ENCODE peak calls at places on chromosome 9, in ten cellular contexts. P, X, Z, Y, V, H, R, T, N and Q are unnamed samples. For H3K4me1, the result is how much of the 10 kb centered on the place peaks cover.

GRCh38 chr9:76419782-76420380 is 25.7 kb upstream of the RFK start:
- DNase-seq in N (no peak), P (no peak), H (no peak), Z (no peak), T (no peak), Y (no peak), R (no peak), V (peak), X (peak), Q (no peak)

GRCh38 chr9:18061856-18062255 is 412.1 kb upstream of the ADAMTSL1 start:
- DNase-seq in T (no peak), Z (no peak), P (no peak), Y (no peak), X (no peak), N (no peak), H (no peak), V (no peak), R (no peak), Q (no peak)

GRCh38 chr9:16512281-16512680 is 358.2 kb downstream of the BNC2 start:
- DNase-seq in P (no peak), R (no peak), V (no peak), T (no peak), X (no peak), Z (no peak), H (no peak), N (no peak), Y (no peak), Q (no peak)

GRCh38 chr9:113187935-113188595 is 33.0 kb downstream of the FKBP15 start:
- DNase-seq in X (peak), R (no peak), H (no peak), Z (peak), T (peak), V (no peak), P (peak), N (peak), Y (no peak), Q (peak)

GRCh38 chr9:23850242-23851023 is 24.4 kb upstream of the ELAVL2 start:
- DNase-seq in N (no peak), V (no peak), R (peak), P (no peak), X (no peak), Y (no peak), Z (no peak), H (no peak), T (no peak), Q (no peak)

GRCh38 chr9:93960971-93961841 is 6.1 kb upstream of the BARX1 start:
- DNase-seq in V (no peak), P (no peak), T (no peak), H (no peak), R (no peak), Z (no peak), Y (peak), N (no peak), X (no peak), Q (no peak)

GRCh38 chr9:135184661-135185459 is 97.4 kb downstream of the OLFM1 start:
- DNase-seq in H (no peak), P (no peak), R (no peak), V (peak), T (no peak), Y (no peak), N (no peak), Z (no peak), X (no peak), Q (no peak)

GRCh38 chr9:111501648-111502047 is 17.5 kb upstream of the ECPAS start:
- DNase-seq in T (no peak), V (no peak), R (no peak), X (no peak), N (no peak), H (no peak), P (no peak), Z (no peak), Y (no peak), Q (no peak)

GRCh38 chr9:90770339-90770738 is 31.3 kb upstream of the SYK start:
- DNase-seq in V (no peak), P (no peak), H (no peak), Z (no peak), T (no peak), Y (no peak), N (no peak), X (no peak), R (no peak), Q (no peak)

GRCh38 chr9:127241354-127241753 is 23.2 kb upstream of the GARNL3 start:
- DNase-seq in P (no peak), N (no peak), V (no peak), X (no peak), T (no peak), Z (no peak), H (no peak), R (no peak), Y (no peak), Q (no peak)

GRCh38 chr9:132877818-132878694 is at the start of gene AK8:
- DNase-seq in Y (peak), H (peak), R (peak), X (peak), P (peak), N (peak), Z (peak), V (peak), T (peak), Q (peak)

GRCh38 chr9:125732562-125732961 is 14.6 kb upstream of the PBX3 start:
- DNase-seq in N (no peak), V (no peak), Z (no peak), Y (no peak), P (no peak), H (peak), T (no peak), R (peak), X (no peak), Q (no peak)

GRCh38 chr9:125815568-125815967 is 68.4 kb downstream of the PBX3 start:
- DNase-seq in Y (no peak), R (no peak), P (no peak), H (no peak), N (no peak), V (no peak), X (no peak), T (no peak), Z (no peak), Q (no peak)

GRCh38 chr9:4615251-4615650 is 46.8 kb upstream of the PLPP6 start:
- DNase-seq in P (no peak), H (no peak), X (peak), T (no peak), Z (no peak), Y (no peak), N (no peak), V (no peak), R (no peak), Q (peak)

GRCh38 chr9:124005372-124005771 is 6.2 kb upstream of the LHX2 start:
- DNase-seq in N (no peak), P (no peak), H (peak), R (no peak), V (no peak), X (no peak), Y (no peak), Z (no peak), T (no peak), Q (no peak)

GRCh38 chr9:96688215-96688614 is 33.1 kb upstream of the PRXL2C start:
- DNase-seq in R (peak), P (no peak), Y (no peak), X (no peak), Z (no peak), T (no peak), V (no peak), H (no peak), N (no peak), Q (no peak)

GRCh38 chr9:76219555-76220151 is 174.6 kb downstream of the RFK start:
- DNase-seq in N (no peak), P (no peak), V (no peak), X (no peak), Z (no peak), R (no peak), H (no peak), T (no peak), Y (no peak), Q (no peak)

GRCh38 chr9:98635374-98635773 is 73.4 kb downstream of the GABBR2 start:
- DNase-seq in P (no peak), X (no peak), V (no peak), Z (no peak), R (no peak), T (no peak), Y (no peak), H (no peak), N (no peak), Q (no peak)

GRCh38 chr9:18260527-18260926 is 213.4 kb upstream of the ADAMTSL1 start:
- DNase-seq in Y (no peak), N (no peak), Z (no peak), H (no peak), V (no peak), P (no peak), X (no peak), T (peak), R (peak), Q (no peak)

GRCh38 chr9:131640438-131641181 is 95.3 kb downstream of the PRRT1B start:
- DNase-seq in X (peak), P (no peak), H (no peak), V (no peak), N (no peak), Z (no peak), R (no peak), T (no peak), Y (no peak), Q (peak)

GRCh38 chr9:109919736-109920408 is 139.9 kb downstream of the PALM2AKAP2 start:
- DNase-seq in V (no peak), X (no peak), Y (no peak), P (no peak), R (no peak), Z (no peak), N (no peak), H (no peak), T (no peak), Q (no peak)
- H3K4me1 ChIP-seq in V (under half), X (under half), Y (under half), P (half or more), R (under half), Z (under half), N (under half), H (under half), T (under half), Q (under half)

GRCh38 chr9:88390371-88390990 is 2.2 kb downstream of the SPIN1 start:
- DNase-seq in Z (no peak), Y (no peak), X (no peak), N (no peak), V (no peak), R (no peak), H (no peak), P (no peak), T (no peak), Q (no peak)
- H3K4me3 ChIP-seq in Z (no peak), Y (no peak), X (peak), N (no peak), V (no peak), R (no peak), H (no peak), P (no peak), T (no peak), Q (no peak)

GRCh38 chr9:121989010-121989409 is 104.1 kb downstream of the TTLL11 start:
- DNase-seq in N (peak), P (no peak), H (peak), R (peak), T (no peak), Z (no peak), X (peak), Y (no peak), V (no peak), Q (no peak)
- H3K4me1 ChIP-seq in N (under half), P (half or more), H (under half), R (under half), T (under half), Z (under half), X (under half), Y (under half), V (under half), Q (under half)

GRCh38 chr9:71897573-71897972 is 13.4 kb downstream of the ABHD17B start:
- DNase-seq in Y (no peak), H (no peak), V (no peak), P (no peak), N (no peak), R (no peak), Z (no peak), T (no peak), X (no peak), Q (no peak)
- H3K4me3 ChIP-seq in Y (no peak), H (no peak), V (no peak), P (no peak), N (no peak), R (no peak), Z (no peak), T (no peak), X (no peak), Q (no peak)

DNA sequence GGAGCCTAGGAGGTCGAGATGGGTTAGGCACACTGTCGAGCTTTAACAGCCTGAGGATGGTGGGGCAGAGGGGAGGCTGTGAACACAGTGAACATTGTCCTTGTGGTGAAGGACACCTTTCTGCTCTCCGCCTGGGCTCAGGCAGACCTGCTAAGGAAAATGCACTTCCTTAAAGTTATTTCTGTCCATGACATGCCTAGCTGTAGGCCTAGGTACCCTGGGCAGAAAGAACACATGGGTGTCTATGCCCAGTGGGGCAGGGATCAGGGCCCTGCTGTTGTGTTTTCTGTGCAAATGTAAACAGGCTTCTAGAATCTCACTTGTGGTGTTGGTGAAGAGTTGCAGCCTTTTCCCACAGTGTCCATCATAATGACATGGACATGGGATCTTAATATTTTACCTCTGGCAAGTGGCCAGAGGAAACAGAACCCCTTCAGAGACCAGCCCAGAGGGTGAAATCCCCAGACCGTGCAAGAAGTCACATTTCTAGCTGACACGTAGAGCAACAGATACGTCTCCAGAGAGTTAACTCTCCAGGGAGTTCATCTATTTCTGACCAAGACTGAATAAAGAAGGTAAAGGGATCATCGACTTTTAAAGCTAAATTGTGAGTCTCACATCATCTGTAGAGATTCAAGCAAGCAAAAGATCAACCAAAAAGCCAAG is 79.2 kb downstream of the C9orf152 start:
- DNase-seq in Y (no peak), P (no peak), T (no peak), V (no peak), R (no peak), Z (no peak), N (no peak), H (no peak), X (no peak), Q (no peak)
- H3K4me1 ChIP-seq in Y (under half), P (under half), T (under half), V (under half), R (half or more), Z (under half), N (half or more), H (under half), X (under half), Q (half or more)

GRCh38 chr9:26575041-26575440 is 317.6 kb downstream of the CAAP1 start:
- DNase-seq in Y (no peak), N (no peak), P (no peak), V (no peak), R (no peak), T (no peak), H (no peak), X (no peak), Z (no peak), Q (no peak)

DNA sequence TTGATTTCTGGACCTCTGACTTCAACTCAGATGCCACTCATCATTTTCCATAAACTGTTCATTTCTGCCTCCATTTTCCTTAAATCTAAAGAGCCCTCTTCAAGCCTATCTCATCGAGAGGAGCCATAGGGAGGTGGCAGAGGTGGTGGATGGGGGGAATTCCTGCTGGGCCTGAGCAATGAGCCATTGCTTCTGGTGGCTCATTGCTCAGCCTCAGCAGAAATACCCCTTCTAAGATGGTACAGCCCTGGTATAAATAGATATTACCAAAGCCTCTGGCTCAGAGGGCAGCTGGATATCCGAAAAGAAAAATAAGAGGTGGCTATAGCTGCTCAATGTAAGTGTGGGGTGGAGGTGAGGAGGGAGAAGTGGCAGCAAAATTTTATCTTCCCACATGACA is 313.6 kb downstream of the CAAP1 start:
- DNase-seq in X (no peak), R (no peak), Z (no peak), V (no peak), H (no peak), T (no peak), N (no peak), Y (no peak), P (no peak), Q (no peak)
- H3K4me3 ChIP-seq in X (no peak), R (no peak), Z (no peak), V (no peak), H (no peak), T (no peak), N (no peak), Y (no peak), P (no peak), Q (no peak)

GRCh38 chr9:34490760-34491159 is 32.0 kb downstream of the ENHO start:
- DNase-seq in P (no peak), Y (no peak), Z (no peak), X (no peak), H (no peak), N (no peak), R (no peak), T (no peak), V (no peak), Q (no peak)

GRCh38 chr9:34493972-34494535 is 28.7 kb downstream of the ENHO start:
- DNase-seq in Z (peak), N (no peak), P (peak), V (peak), Y (peak), X (peak), R (peak), H (no peak), T (no peak), Q (no peak)

GRCh38 chr9:34492051-34492450 is 30.7 kb downstream of the ENHO start:
- DNase-seq in H (no peak), V (no peak), T (no peak), Y (no peak), N (no peak), R (no peak), P (no peak), Z (no peak), X (no peak), Q (no peak)

GRCh38 chr9:34491596-34491995 is 31.2 kb downstream of the ENHO start:
- DNase-seq in H (no peak), R (no peak), X (no peak), T (no peak), V (no peak), N (no peak), Z (no peak), Y (no peak), P (no peak), Q (no peak)

GRCh38 chr9:34490360-34490759 is 31.8 kb downstream of the DNAI1 start:
- DNase-seq in Z (no peak), N (no peak), P (no peak), T (no peak), X (no peak), V (no peak), R (no peak), Y (no peak), H (no peak), Q (no peak)
- H3K4me1 ChIP-seq in Z (under half), N (under half), P (under half), T (under half), X (under half), V (under half), R (under half), Y (under half), H (under half), Q (under half)

DNA sequence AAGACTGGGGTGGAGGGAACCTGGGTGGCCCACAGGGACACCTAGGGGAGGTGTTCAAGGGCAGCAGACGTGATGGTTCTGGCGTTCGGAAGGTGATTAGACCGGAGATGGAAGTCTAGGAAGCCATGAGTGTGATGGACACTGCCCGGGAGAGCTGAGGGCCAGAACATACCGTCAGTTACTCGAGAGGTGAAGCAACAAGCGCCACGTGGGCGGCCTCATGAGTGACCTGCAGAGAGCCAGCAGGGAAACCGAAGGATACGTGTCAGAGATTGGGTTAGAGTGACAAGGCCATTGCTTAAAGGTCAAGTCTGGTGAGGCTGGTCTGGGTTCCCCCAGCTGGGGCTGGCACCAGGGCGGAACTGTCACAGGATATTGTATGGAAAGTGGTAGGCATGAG is 60.1 kb downstream of the C9orf50 start:
- DNase-seq in V (no peak), P (no peak), N (no peak), R (peak), Z (no peak), Y (no peak), X (no peak), H (no peak), T (no peak), Q (no peak)
- H3K4me3 ChIP-seq in V (no peak), P (no peak), N (no peak), R (no peak), Z (no peak), Y (no peak), X (no peak), H (no peak), T (no peak), Q (no peak)